ENCODE peak calls at places on chromosomes 11 and 22, in five cellular contexts. One of them, this sample, is unnamed.

GRCh38 chr11:27296406-27296994 is 66.5 kb downstream of the CCDC34 start:
- DNase-seq in retinal pigment epithelial cell: no peak
- DNase-seq in CD8-positive, alpha-beta memory T cell: no peak
- DNase-seq in astrocyte of the spinal cord: peak; percentile 75
- DNase-seq in NCI-H774: no peak
- DNase-seq in this sample: no peak

GRCh38 chr11:3614742-3615171 is 27.0 kb downstream of the ART5 start:
- DNase-seq in retinal pigment epithelial cell: no peak
- DNase-seq in CD8-positive, alpha-beta memory T cell: no peak
- DNase-seq in astrocyte of the spinal cord: no peak
- DNase-seq in NCI-H774: no peak
- DNase-seq in this sample: no peak

GRCh38 chr11:45383229-45383628 is 97.1 kb upstream of the SYT13 start:
- DNase-seq in retinal pigment epithelial cell: no peak
- DNase-seq in CD8-positive, alpha-beta memory T cell: no peak
- DNase-seq in astrocyte of the spinal cord: peak; percentile 58
- DNase-seq in NCI-H774: no peak
- DNase-seq in this sample: no peak

GRCh38 chr11:1837171-1838076 is 1.4 kb upstream of the TNNI2 start:
- DNase-seq in retinal pigment epithelial cell: no peak
- DNase-seq in CD8-positive, alpha-beta memory T cell: peak; percentile 80
- DNase-seq in astrocyte of the spinal cord: peak; percentile 44
- DNase-seq in NCI-H774: no peak
- DNase-seq in this sample: peak; percentile 75

GRCh38 chr11:15965562-15966250 is 390.6 kb downstream of the SOX6 start:
- DNase-seq in retinal pigment epithelial cell: no peak
- DNase-seq in CD8-positive, alpha-beta memory T cell: no peak
- DNase-seq in astrocyte of the spinal cord: no peak
- DNase-seq in NCI-H774: no peak
- DNase-seq in this sample: peak; percentile 23

GRCh38 chr11:126378763-126379162 is 23.3 kb downstream of the ST3GAL4 start:
- DNase-seq in retinal pigment epithelial cell: no peak
- DNase-seq in CD8-positive, alpha-beta memory T cell: no peak
- DNase-seq in astrocyte of the spinal cord: peak; percentile 46
- DNase-seq in NCI-H774: no peak
- DNase-seq in this sample: no peak

GRCh38 chr11:1171985-1172728 is 14.4 kb downstream of the MUC5AC start:
- DNase-seq in retinal pigment epithelial cell: no peak
- DNase-seq in CD8-positive, alpha-beta memory T cell: no peak
- DNase-seq in astrocyte of the spinal cord: no peak
- DNase-seq in NCI-H774: no peak
- DNase-seq in this sample: no peak

GRCh38 chr11:15127341-15127740 is 12.6 kb downstream of the INSC start:
- DNase-seq in retinal pigment epithelial cell: peak; percentile 22
- DNase-seq in CD8-positive, alpha-beta memory T cell: no peak
- DNase-seq in astrocyte of the spinal cord: peak; percentile 54
- DNase-seq in NCI-H774: no peak
- DNase-seq in this sample: no peak

GRCh38 chr11:108906329-108906728 is 241.5 kb downstream of the DDX10 start:
- DNase-seq in retinal pigment epithelial cell: no peak
- DNase-seq in CD8-positive, alpha-beta memory T cell: no peak
- DNase-seq in astrocyte of the spinal cord: peak; percentile 81
- DNase-seq in NCI-H774: no peak
- DNase-seq in this sample: no peak

GRCh38 chr11:79592441-79593223 is 151.8 kb upstream of the TENM4 start:
- DNase-seq in retinal pigment epithelial cell: peak; percentile 62
- DNase-seq in CD8-positive, alpha-beta memory T cell: no peak
- DNase-seq in astrocyte of the spinal cord: no peak
- DNase-seq in NCI-H774: no peak
- DNase-seq in this sample: no peak

GRCh38 chr22:50218996-50219727 is 18.4 kb downstream of the SELENOO start:
- DNase-seq in retinal pigment epithelial cell: peak; percentile 51
- DNase-seq in CD8-positive, alpha-beta memory T cell: no peak
- DNase-seq in astrocyte of the spinal cord: peak; percentile 77
- DNase-seq in NCI-H774: peak; percentile 7
- DNase-seq in this sample: peak; percentile 88

GRCh38 chr11:117604349-117604995 is 192.5 kb downstream of the DSCAML1 start:
- DNase-seq in retinal pigment epithelial cell: no peak
- DNase-seq in CD8-positive, alpha-beta memory T cell: no peak
- DNase-seq in astrocyte of the spinal cord: no peak
- DNase-seq in NCI-H774: peak; percentile 37
- DNase-seq in this sample: no peak

GRCh38 chr11:65545853-65546216 is 12.3 kb downstream of the LTBP3 start:
- DNase-seq in retinal pigment epithelial cell: no peak
- DNase-seq in CD8-positive, alpha-beta memory T cell: no peak
- DNase-seq in astrocyte of the spinal cord: no peak
- DNase-seq in NCI-H774: no peak
- DNase-seq in this sample: peak; percentile 49

GRCh38 chr11:119093951-119094815 is 7.5 kb downstream of the DPAGT1 start:
- DNase-seq in retinal pigment epithelial cell: no peak
- DNase-seq in CD8-positive, alpha-beta memory T cell: peak; percentile 42
- DNase-seq in astrocyte of the spinal cord: peak; percentile 39
- DNase-seq in NCI-H774: no peak
- DNase-seq in this sample: peak; percentile 49

GRCh38 chr11:34344410-34345011 is 13.3 kb downstream of the ABTB2 start:
- DNase-seq in retinal pigment epithelial cell: no peak
- DNase-seq in CD8-positive, alpha-beta memory T cell: no peak
- DNase-seq in astrocyte of the spinal cord: no peak
- DNase-seq in NCI-H774: no peak
- DNase-seq in this sample: no peak

GRCh38 chr11:119935341-119935925 is 202.5 kb downstream of the TRIM29 start:
- DNase-seq in retinal pigment epithelial cell: no peak
- DNase-seq in CD8-positive, alpha-beta memory T cell: no peak
- DNase-seq in astrocyte of the spinal cord: no peak
- DNase-seq in NCI-H774: no peak
- DNase-seq in this sample: no peak